ENCODE peak calls at places on chromosomes 2 and 18, in four cellular contexts. C is psoas muscle, Y is lung microvascular endothelial cell, M is NCI-H2081. F is an unnamed sample.

GRCh38 chr18:31610841-31611240 is 19.2 kb downstream of the TTR start:
- DNase-seq in C (no peak), Y (peak; percentile 41), M (peak; percentile 3), F (no peak)

GRCh38 chr18:55522011-55522410 is 66.0 kb downstream of the TCF4 start:
- DNase-seq in C (no peak), Y (no peak), M (no peak), F (no peak)

GRCh38 chr2:68806511-68807109 is 64.6 kb downstream of the BMP10 start:
- DNase-seq in C (no peak), Y (peak; percentile 82), M (no peak), F (no peak)

GRCh38 chr18:59873616-59874015 is 26.2 kb upstream of the PMAIP1 start:
- DNase-seq in C (no peak), Y (peak; percentile 79), M (no peak), F (no peak)

GRCh38 chr2:239482801-239483712 is 82.2 kb upstream of the HDAC4 start:
- DNase-seq in C (no peak), Y (no peak), M (no peak), F (no peak)

GRCh38 chr2:176496756-176497155 is 227.5 kb downstream of the MTX2 start:
- DNase-seq in C (no peak), Y (peak; percentile 9), M (no peak), F (no peak)

GRCh38 chr2:9539530-9539929 is 16.1 kb downstream of the ADAM17 start:
- DNase-seq in C (no peak), Y (peak; percentile 84), M (no peak), F (no peak)

GRCh38 chr2:160087854-160088745 is 25.7 kb upstream of the PLA2R1 start:
- DNase-seq in C (no peak), Y (peak; percentile 43), M (no peak), F (no peak)

GRCh38 chr2:148533685-148534084 is 110.9 kb upstream of the EPC2 start:
- DNase-seq in C (no peak), Y (no peak), M (no peak), F (no peak)

GRCh38 chr18:3995476-3996102 is 459.5 kb downstream of the DLGAP1 start:
- DNase-seq in C (no peak), Y (peak; percentile 69), M (peak; percentile 71), F (no peak)

GRCh38 chr18:6370410-6370809 is 44.3 kb downstream of the L3MBTL4 start:
- DNase-seq in C (no peak), Y (no peak), M (peak; percentile 59), F (no peak)

GRCh38 chr2:9770308-9771100 is 72.8 kb upstream of the TAF1B start:
- DNase-seq in C (peak; percentile 78), Y (peak; percentile 76), M (no peak), F (peak; percentile 77)

GRCh38 chr18:30705943-30706342 is 336.6 kb downstream of the DSC3 start:
- DNase-seq in C (no peak), Y (no peak), M (no peak), F (no peak)

GRCh38 chr2:65351948-65352595 is 80.3 kb downstream of the SPRED2 start:
- DNase-seq in C (no peak), Y (no peak), M (no peak), F (no peak)

GRCh38 chr18:67977067-67977616 is 460.6 kb upstream of the DSEL start:
- DNase-seq in C (no peak), Y (no peak), M (no peak), F (no peak)

GRCh38 chr2:9071032-9071431 is 67.5 kb upstream of the MBOAT2 start:
- DNase-seq in C (no peak), Y (peak; percentile 58), M (no peak), F (no peak)

GRCh38 chr2:215241791-215242305 is 70.0 kb upstream of the ATIC start:
- DNase-seq in C (no peak), Y (no peak), M (no peak), F (no peak)

GRCh38 chr2:54483426-54483825 is 27.3 kb downstream of the SPTBN1 start:
- DNase-seq in C (no peak), Y (peak; percentile 48), M (no peak), F (no peak)

GRCh38 chr2:154264024-154264423 is 392.3 kb downstream of the GALNT13 start:
- DNase-seq in C (no peak), Y (no peak), M (no peak), F (no peak)

GRCh38 chr2:236636714-236637485 is 67.3 kb downstream of the ACKR3 start:
- DNase-seq in C (no peak), Y (no peak), M (no peak), F (no peak)

GRCh38 chr2:225670111-225670974 is 270.8 kb downstream of the NYAP2 start:
- DNase-seq in C (no peak), Y (peak; percentile 56), M (peak; percentile 0), F (no peak)

GRCh38 chr2:66577331-66578041 is 142.6 kb downstream of the MEIS1 start:
- DNase-seq in C (peak; percentile 52), Y (peak; percentile 21), M (no peak), F (no peak)

GRCh38 chr2:171787333-171788072 is 100.2 kb downstream of the DYNC1I2 start:
- DNase-seq in C (no peak), Y (no peak), M (no peak), F (no peak)

GRCh38 chr2:41963661-41964525 is 83.9 kb upstream of the PKDCC start:
- DNase-seq in C (peak; percentile 59), Y (no peak), M (no peak), F (peak; percentile 67)

GRCh38 chr2:68577183-68577582 is 66.2 kb upstream of the PROKR1 start:
- DNase-seq in C (no peak), Y (peak; percentile 60), M (no peak), F (no peak)

GRCh38 chr2:206217743-206218520 is 56.5 kb upstream of the ZDBF2 start:
- DNase-seq in C (no peak), Y (peak; percentile 38), M (no peak), F (no peak)

GRCh38 chr18:28175930-28176673 is 828 bp downstream of the CDH2 start:
- DNase-seq in C (no peak), Y (peak; percentile 26), M (peak; percentile 32), F (peak; percentile 41)

F was measured in Right ventricle myocardium superior.